ENCODE peak calls at places on chromosomes 11 and 22, in ten cellular contexts. B is activated CD4-positive, alpha-beta T cell treated with anti-CD3 and anti-CD28 coated beads, Interleukin-2, amount 50 U/mL, for 48 hours; I is fibroblast of the conjunctiva; S is EH; Y is dermis microvascular lymphatic vessel endothelial cell; D is EL; G is NCI-H2081; Q is hepatic stellate cell; W is stimulated activated naive CD8-positive, alpha-beta T cell treated with anti-CD3 and anti-CD28 coated beads, Interleukin-15, amount 100 ng/mL, for 72 hours; F is H1. P is an unnamed sample.

GRCh38 chr11:64181506-64182411 is 4.2 kb upstream of the STIP1 start:
- DNase-seq in B (peak), I (peak), S (peak), Y (peak), D (peak), G (peak), Q (peak), W (peak), F (peak), P (no peak)

GRCh38 chr22:38638216-38638615 is 18.0 kb downstream of the FAM227A start:
- DNase-seq in B (no peak), I (no peak), S (no peak), Y (no peak), D (no peak), G (no peak), Q (no peak), W (no peak), F (no peak), P (no peak)

GRCh38 chr11:62921201-62921572 is at the start of gene CHRM1:
- DNase-seq in B (no peak), I (no peak), S (no peak), Y (no peak), D (no peak), G (no peak), Q (no peak), W (no peak), F (no peak), P (no peak)

GRCh38 chr11:43942651-43943356 is 367 bp downstream of the C11orf96 start:
- DNase-seq in B (peak), I (no peak), S (peak), Y (peak), D (peak), G (no peak), Q (peak), W (peak), F (peak), P (no peak)

GRCh38 chr22:45164217-45165123 is 745 bp downstream of the NUP50 start:
- DNase-seq in B (peak), I (no peak), S (peak), Y (peak), D (peak), G (no peak), Q (peak), W (peak), F (peak), P (peak)

GRCh38 chr11:74611369-74611861 is 19.0 kb downstream of the POLD3 start:
- DNase-seq in B (no peak), I (peak), S (peak), Y (peak), D (peak), G (no peak), Q (peak), W (no peak), F (no peak), P (no peak)

GRCh38 chr22:20268350-20269012 is 363 bp upstream of the RTN4R start:
- DNase-seq in B (peak), I (no peak), S (peak), Y (peak), D (peak), G (peak), Q (peak), W (peak), F (peak), P (peak)

GRCh38 chr11:8933931-8934330 is 1.2 kb upstream of the C11orf16 start:
- DNase-seq in B (no peak), I (no peak), S (no peak), Y (no peak), D (no peak), G (no peak), Q (no peak), W (no peak), F (no peak), P (no peak)

GRCh38 chr11:128411149-128411548 is 176.2 kb downstream of the ETS1 start:
- DNase-seq in B (no peak), I (no peak), S (no peak), Y (no peak), D (no peak), G (no peak), Q (no peak), W (no peak), F (no peak), P (no peak)

GRCh38 chr11:74238243-74238642 is 67.2 kb downstream of the PPME1 start:
- DNase-seq in B (no peak), I (no peak), S (no peak), Y (no peak), D (no peak), G (no peak), Q (no peak), W (no peak), F (no peak), P (no peak)

GRCh38 chr11:116033931-116034553 is 529.8 kb upstream of the CADM1 start:
- DNase-seq in B (no peak), I (no peak), S (no peak), Y (no peak), D (no peak), G (no peak), Q (no peak), W (no peak), F (no peak), P (no peak)

GRCh38 chr11:30107899-30108298 is 91.1 kb upstream of the KCNA4 start:
- DNase-seq in B (no peak), I (peak), S (peak), Y (no peak), D (peak), G (no peak), Q (peak), W (no peak), F (no peak), P (no peak)

GRCh38 chr11:82988936-82989627 is 82.6 kb downstream of the RAB30 start:
- DNase-seq in B (no peak), I (no peak), S (no peak), Y (peak), D (no peak), G (no peak), Q (no peak), W (no peak), F (no peak), P (no peak)

GRCh38 chr11:43116071-43116470 is 195.7 kb upstream of the API5 start:
- DNase-seq in B (no peak), I (no peak), S (no peak), Y (no peak), D (no peak), G (no peak), Q (no peak), W (no peak), F (no peak), P (no peak)

GRCh38 chr22:23831261-23831660 is 7.5 kb downstream of the DERL3 start:
- DNase-seq in B (no peak), I (no peak), S (no peak), Y (no peak), D (no peak), G (no peak), Q (no peak), W (no peak), F (no peak), P (no peak)

GRCh38 chr11:48081151-48082010 is 101.0 kb downstream of the PTPRJ start:
- DNase-seq in B (peak), I (no peak), S (peak), Y (peak), D (peak), G (no peak), Q (peak), W (peak), F (no peak), P (peak)

GRCh38 chr22:26893034-26893710 is 235.8 kb downstream of the MIAT start:
- DNase-seq in B (no peak), I (no peak), S (no peak), Y (no peak), D (no peak), G (peak), Q (no peak), W (no peak), F (peak), P (no peak)

GRCh38 chr22:43333978-43334377 is 9.2 kb downstream of the SCUBE1 start:
- DNase-seq in B (no peak), I (no peak), S (no peak), Y (no peak), D (no peak), G (no peak), Q (no peak), W (no peak), F (no peak), P (no peak)

GRCh38 chr11:74397531-74398243 is 546 bp downstream of the PGM2L1 start:
- DNase-seq in B (peak), I (no peak), S (peak), Y (peak), D (peak), G (peak), Q (peak), W (peak), F (no peak), P (peak)

GRCh38 chr11:119490253-119491006 is 67.5 kb upstream of the THY1 start:
- DNase-seq in B (no peak), I (no peak), S (no peak), Y (no peak), D (no peak), G (no peak), Q (no peak), W (no peak), F (no peak), P (no peak)

GRCh38 chr11:29629281-29629680 is 387.5 kb downstream of the KCNA4 start:
- DNase-seq in B (no peak), I (no peak), S (no peak), Y (no peak), D (no peak), G (no peak), Q (no peak), W (no peak), F (no peak), P (no peak)

GRCh38 chr11:115222863-115223530 is 281.2 kb downstream of the CADM1 start:
- DNase-seq in B (no peak), I (no peak), S (no peak), Y (no peak), D (no peak), G (no peak), Q (no peak), W (no peak), F (no peak), P (no peak)

GRCh38 chr11:104573431-104573830 is 324.8 kb downstream of the CASP12 start:
- DNase-seq in B (no peak), I (peak), S (no peak), Y (peak), D (peak), G (no peak), Q (no peak), W (no peak), F (no peak), P (no peak)

GRCh38 chr11:35362571-35362980 is 56.8 kb downstream of the SLC1A2 start:
- DNase-seq in B (no peak), I (peak), S (peak), Y (no peak), D (peak), G (no peak), Q (no peak), W (no peak), F (no peak), P (no peak)

GRCh38 chr22:43861529-43861928 is 784 bp downstream of the SULT4A1 start:
- DNase-seq in B (no peak), I (no peak), S (no peak), Y (no peak), D (no peak), G (no peak), Q (no peak), W (no peak), F (no peak), P (no peak)

GRCh38 chr11:18394928-18395734 is 768 bp downstream of the LDHA start:
- DNase-seq in B (peak), I (no peak), S (no peak), Y (peak), D (no peak), G (peak), Q (no peak), W (peak), F (peak), P (no peak)